ENCODE peak calls at places on chromosomes 12 and 14, in ten cellular contexts. One of them, this sample, is unnamed.

GRCh38 chr12:67720383-67720856 is 71.9 kb downstream of the DYRK2 start:
- DNase-seq in activated CD4-positive, CD25-positive, alpha-beta regulatory T cell: no peak
- DNase-seq in cardiac septum: no peak
- DNase-seq in pons: peak
- DNase-seq in omental fat pad: no peak
- DNase-seq in BJ: peak
- DNase-seq in Caki2: peak
- DNase-seq in central memory CD8-positive, alpha-beta T cell: no peak
- DNase-seq in SK-N-SH: peak
- DNase-seq in right atrium auricular region: peak
- DNase-seq in this sample: peak

GRCh38 chr12:67477682-67478265 is 170.8 kb upstream of the DYRK2 start:
- DNase-seq in activated CD4-positive, CD25-positive, alpha-beta regulatory T cell: no peak
- DNase-seq in cardiac septum: no peak
- DNase-seq in pons: no peak
- DNase-seq in omental fat pad: no peak
- DNase-seq in BJ: no peak
- DNase-seq in Caki2: no peak
- DNase-seq in central memory CD8-positive, alpha-beta T cell: no peak
- DNase-seq in SK-N-SH: no peak
- DNase-seq in right atrium auricular region: no peak
- DNase-seq in this sample: peak

GRCh38 chr14:81231540-81231939 is 10.8 kb upstream of the GTF2A1 start:
- DNase-seq in activated CD4-positive, CD25-positive, alpha-beta regulatory T cell: no peak
- DNase-seq in cardiac septum: no peak
- DNase-seq in pons: no peak
- DNase-seq in omental fat pad: no peak
- DNase-seq in BJ: no peak
- DNase-seq in Caki2: no peak
- DNase-seq in central memory CD8-positive, alpha-beta T cell: no peak
- DNase-seq in SK-N-SH: no peak
- DNase-seq in right atrium auricular region: no peak
- DNase-seq in this sample: no peak

GRCh38 chr14:49405291-49405690 is 180.9 kb downstream of the RPS29 start:
- DNase-seq in activated CD4-positive, CD25-positive, alpha-beta regulatory T cell: no peak
- DNase-seq in cardiac septum: no peak
- DNase-seq in pons: no peak
- DNase-seq in omental fat pad: no peak
- DNase-seq in BJ: peak
- DNase-seq in Caki2: no peak
- DNase-seq in central memory CD8-positive, alpha-beta T cell: no peak
- DNase-seq in SK-N-SH: no peak
- DNase-seq in right atrium auricular region: no peak
- DNase-seq in this sample: no peak

GRCh38 chr14:97177016-97177415 is 379.8 kb downstream of the VRK1 start:
- DNase-seq in activated CD4-positive, CD25-positive, alpha-beta regulatory T cell: peak
- DNase-seq in cardiac septum: no peak
- DNase-seq in pons: no peak
- DNase-seq in omental fat pad: no peak
- DNase-seq in BJ: no peak
- DNase-seq in Caki2: no peak
- DNase-seq in central memory CD8-positive, alpha-beta T cell: no peak
- DNase-seq in SK-N-SH: peak
- DNase-seq in right atrium auricular region: no peak
- DNase-seq in this sample: peak

GRCh38 chr12:113056631-113057488 is at the start of gene DTX1:
- DNase-seq in activated CD4-positive, CD25-positive, alpha-beta regulatory T cell: peak
- DNase-seq in cardiac septum: no peak
- DNase-seq in pons: no peak
- DNase-seq in omental fat pad: no peak
- DNase-seq in BJ: no peak
- DNase-seq in Caki2: no peak
- DNase-seq in central memory CD8-positive, alpha-beta T cell: no peak
- DNase-seq in SK-N-SH: peak
- DNase-seq in right atrium auricular region: no peak
- DNase-seq in this sample: no peak

GRCh38 chr14:24735984-24736630 is 102.1 kb upstream of the GZMB start:
- DNase-seq in activated CD4-positive, CD25-positive, alpha-beta regulatory T cell: no peak
- DNase-seq in cardiac septum: no peak
- DNase-seq in pons: peak
- DNase-seq in omental fat pad: no peak
- DNase-seq in BJ: no peak
- DNase-seq in Caki2: no peak
- DNase-seq in central memory CD8-positive, alpha-beta T cell: no peak
- DNase-seq in SK-N-SH: no peak
- DNase-seq in right atrium auricular region: no peak
- DNase-seq in this sample: no peak

GRCh38 chr14:92397140-92397815 is 74.3 kb downstream of the SLC24A4 start:
- DNase-seq in activated CD4-positive, CD25-positive, alpha-beta regulatory T cell: no peak
- DNase-seq in cardiac septum: no peak
- DNase-seq in pons: no peak
- DNase-seq in omental fat pad: no peak
- DNase-seq in BJ: no peak
- DNase-seq in Caki2: peak
- DNase-seq in central memory CD8-positive, alpha-beta T cell: no peak
- DNase-seq in SK-N-SH: no peak
- DNase-seq in right atrium auricular region: no peak
- DNase-seq in this sample: peak

GRCh38 chr12:10571141-10571540 is 42.3 kb downstream of the MAGOHB start:
- DNase-seq in activated CD4-positive, CD25-positive, alpha-beta regulatory T cell: no peak
- DNase-seq in cardiac septum: no peak
- DNase-seq in pons: no peak
- DNase-seq in omental fat pad: no peak
- DNase-seq in BJ: no peak
- DNase-seq in Caki2: no peak
- DNase-seq in central memory CD8-positive, alpha-beta T cell: no peak
- DNase-seq in SK-N-SH: no peak
- DNase-seq in right atrium auricular region: no peak
- DNase-seq in this sample: no peak

GRCh38 chr12:69555461-69555860 is 29.8 kb upstream of the CCT2 start:
- DNase-seq in activated CD4-positive, CD25-positive, alpha-beta regulatory T cell: no peak
- DNase-seq in cardiac septum: no peak
- DNase-seq in pons: no peak
- DNase-seq in omental fat pad: no peak
- DNase-seq in BJ: peak
- DNase-seq in Caki2: no peak
- DNase-seq in central memory CD8-positive, alpha-beta T cell: no peak
- DNase-seq in SK-N-SH: no peak
- DNase-seq in right atrium auricular region: no peak
- DNase-seq in this sample: no peak

GRCh38 chr12:29187756-29188155 is 38.7 kb downstream of the FAR2 start:
- DNase-seq in activated CD4-positive, CD25-positive, alpha-beta regulatory T cell: no peak
- DNase-seq in cardiac septum: no peak
- DNase-seq in pons: no peak
- DNase-seq in omental fat pad: no peak
- DNase-seq in BJ: no peak
- DNase-seq in Caki2: no peak
- DNase-seq in central memory CD8-positive, alpha-beta T cell: no peak
- DNase-seq in SK-N-SH: no peak
- DNase-seq in right atrium auricular region: no peak
- DNase-seq in this sample: no peak

GRCh38 chr12:57103856-57104255 is 7.3 kb downstream of the STAT6 start:
- DNase-seq in activated CD4-positive, CD25-positive, alpha-beta regulatory T cell: no peak
- DNase-seq in cardiac septum: peak
- DNase-seq in pons: no peak
- DNase-seq in omental fat pad: no peak
- DNase-seq in BJ: no peak
- DNase-seq in Caki2: no peak
- DNase-seq in central memory CD8-positive, alpha-beta T cell: no peak
- DNase-seq in SK-N-SH: no peak
- DNase-seq in right atrium auricular region: no peak
- DNase-seq in this sample: no peak

GRCh38 chr14:80390911-80391310 is 179.6 kb upstream of the DIO2 start:
- DNase-seq in activated CD4-positive, CD25-positive, alpha-beta regulatory T cell: no peak
- DNase-seq in cardiac septum: no peak
- DNase-seq in pons: no peak
- DNase-seq in omental fat pad: no peak
- DNase-seq in BJ: no peak
- DNase-seq in Caki2: peak
- DNase-seq in central memory CD8-positive, alpha-beta T cell: no peak
- DNase-seq in SK-N-SH: no peak
- DNase-seq in right atrium auricular region: no peak
- DNase-seq in this sample: no peak

GRCh38 chr14:90643982-90644510 is 172.2 kb downstream of the TTC7B start:
- DNase-seq in activated CD4-positive, CD25-positive, alpha-beta regulatory T cell: no peak
- DNase-seq in cardiac septum: no peak
- DNase-seq in pons: no peak
- DNase-seq in omental fat pad: no peak
- DNase-seq in BJ: no peak
- DNase-seq in Caki2: no peak
- DNase-seq in central memory CD8-positive, alpha-beta T cell: no peak
- DNase-seq in SK-N-SH: no peak
- DNase-seq in right atrium auricular region: no peak
- DNase-seq in this sample: no peak

GRCh38 chr12:67364228-67364627 is 95.1 kb downstream of the CAND1 start:
- DNase-seq in activated CD4-positive, CD25-positive, alpha-beta regulatory T cell: no peak
- DNase-seq in cardiac septum: no peak
- DNase-seq in pons: no peak
- DNase-seq in omental fat pad: no peak
- DNase-seq in BJ: no peak
- DNase-seq in Caki2: no peak
- DNase-seq in central memory CD8-positive, alpha-beta T cell: no peak
- DNase-seq in SK-N-SH: no peak
- DNase-seq in right atrium auricular region: no peak
- DNase-seq in this sample: peak

GRCh38 chr12:49824886-49825285 is 3.3 kb downstream of the NCKAP5L start:
- DNase-seq in activated CD4-positive, CD25-positive, alpha-beta regulatory T cell: no peak
- DNase-seq in cardiac septum: no peak
- DNase-seq in pons: peak
- DNase-seq in omental fat pad: no peak
- DNase-seq in BJ: no peak
- DNase-seq in Caki2: no peak
- DNase-seq in central memory CD8-positive, alpha-beta T cell: no peak
- DNase-seq in SK-N-SH: no peak
- DNase-seq in right atrium auricular region: peak
- DNase-seq in this sample: no peak

GRCh38 chr14:94805726-94806288 is 35.9 kb upstream of the GSC start:
- DNase-seq in activated CD4-positive, CD25-positive, alpha-beta regulatory T cell: no peak
- DNase-seq in cardiac septum: no peak
- DNase-seq in pons: no peak
- DNase-seq in omental fat pad: no peak
- DNase-seq in BJ: no peak
- DNase-seq in Caki2: no peak
- DNase-seq in central memory CD8-positive, alpha-beta T cell: no peak
- DNase-seq in SK-N-SH: no peak
- DNase-seq in right atrium auricular region: no peak
- DNase-seq in this sample: no peak

GRCh38 chr12:8590842-8591545 is 21.7 kb downstream of the AICDA start:
- DNase-seq in activated CD4-positive, CD25-positive, alpha-beta regulatory T cell: no peak
- DNase-seq in cardiac septum: no peak
- DNase-seq in pons: no peak
- DNase-seq in omental fat pad: no peak
- DNase-seq in BJ: no peak
- DNase-seq in Caki2: no peak
- DNase-seq in central memory CD8-positive, alpha-beta T cell: no peak
- DNase-seq in SK-N-SH: no peak
- DNase-seq in right atrium auricular region: no peak
- DNase-seq in this sample: no peak

GRCh38 chr12:57203201-57203600 is 13.4 kb upstream of the NXPH4 start:
- DNase-seq in activated CD4-positive, CD25-positive, alpha-beta regulatory T cell: no peak
- DNase-seq in cardiac septum: no peak
- DNase-seq in pons: no peak
- DNase-seq in omental fat pad: no peak
- DNase-seq in BJ: no peak
- DNase-seq in Caki2: no peak
- DNase-seq in central memory CD8-positive, alpha-beta T cell: no peak
- DNase-seq in SK-N-SH: no peak
- DNase-seq in right atrium auricular region: no peak
- DNase-seq in this sample: no peak

GRCh38 chr12:124916370-124917134 is 2.1 kb upstream of the UBC start:
- DNase-seq in activated CD4-positive, CD25-positive, alpha-beta regulatory T cell: no peak
- DNase-seq in cardiac septum: peak
- DNase-seq in pons: peak
- DNase-seq in omental fat pad: no peak
- DNase-seq in BJ: peak
- DNase-seq in Caki2: peak
- DNase-seq in central memory CD8-positive, alpha-beta T cell: no peak
- DNase-seq in SK-N-SH: no peak
- DNase-seq in right atrium auricular region: peak
- DNase-seq in this sample: no peak

GRCh38 chr14:67429651-67430205 is 17.8 kb upstream of the PLEK2 start:
- DNase-seq in activated CD4-positive, CD25-positive, alpha-beta regulatory T cell: no peak
- DNase-seq in cardiac septum: no peak
- DNase-seq in pons: no peak
- DNase-seq in omental fat pad: no peak
- DNase-seq in BJ: peak
- DNase-seq in Caki2: no peak
- DNase-seq in central memory CD8-positive, alpha-beta T cell: no peak
- DNase-seq in SK-N-SH: no peak
- DNase-seq in right atrium auricular region: no peak
- DNase-seq in this sample: peak

GRCh38 chr12:109716092-109716479 is 2.5 kb downstream of the FAM222A start:
- DNase-seq in activated CD4-positive, CD25-positive, alpha-beta regulatory T cell: no peak
- DNase-seq in cardiac septum: no peak
- DNase-seq in pons: no peak
- DNase-seq in omental fat pad: no peak
- DNase-seq in BJ: no peak
- DNase-seq in Caki2: no peak
- DNase-seq in central memory CD8-positive, alpha-beta T cell: no peak
- DNase-seq in SK-N-SH: no peak
- DNase-seq in right atrium auricular region: no peak
- DNase-seq in this sample: peak

GRCh38 chr12:73506611-73507010 is 1031.0 kb upstream of the ATXN7L3B start:
- DNase-seq in activated CD4-positive, CD25-positive, alpha-beta regulatory T cell: no peak
- DNase-seq in cardiac septum: no peak
- DNase-seq in pons: no peak
- DNase-seq in omental fat pad: no peak
- DNase-seq in BJ: no peak
- DNase-seq in Caki2: no peak
- DNase-seq in central memory CD8-positive, alpha-beta T cell: no peak
- DNase-seq in SK-N-SH: no peak
- DNase-seq in right atrium auricular region: no peak
- DNase-seq in this sample: no peak

GRCh38 chr12:25242981-25243764 is 7.6 kb downstream of the KRAS start:
- DNase-seq in activated CD4-positive, CD25-positive, alpha-beta regulatory T cell: no peak
- DNase-seq in cardiac septum: no peak
- DNase-seq in pons: no peak
- DNase-seq in omental fat pad: no peak
- DNase-seq in BJ: no peak
- DNase-seq in Caki2: no peak
- DNase-seq in central memory CD8-positive, alpha-beta T cell: no peak
- DNase-seq in SK-N-SH: no peak
- DNase-seq in right atrium auricular region: no peak
- DNase-seq in this sample: no peak

GRCh38 chr12:2679816-2680675 is 114.7 kb upstream of the FKBP4 start:
- DNase-seq in activated CD4-positive, CD25-positive, alpha-beta regulatory T cell: no peak
- DNase-seq in cardiac septum: no peak
- DNase-seq in pons: no peak
- DNase-seq in omental fat pad: no peak
- DNase-seq in BJ: no peak
- DNase-seq in Caki2: peak
- DNase-seq in central memory CD8-positive, alpha-beta T cell: no peak
- DNase-seq in SK-N-SH: no peak
- DNase-seq in right atrium auricular region: peak
- DNase-seq in this sample: no peak

GRCh38 chr12:19140381-19141236 is 11.1 kb downstream of the PLEKHA5 start:
- DNase-seq in activated CD4-positive, CD25-positive, alpha-beta regulatory T cell: no peak
- DNase-seq in cardiac septum: no peak
- DNase-seq in pons: no peak
- DNase-seq in omental fat pad: no peak
- DNase-seq in BJ: no peak
- DNase-seq in Caki2: peak
- DNase-seq in central memory CD8-positive, alpha-beta T cell: no peak
- DNase-seq in SK-N-SH: no peak
- DNase-seq in right atrium auricular region: no peak
- DNase-seq in this sample: no peak

GRCh38 chr12:17361224-17361623 is 728.8 kb downstream of the RERGL start:
- DNase-seq in activated CD4-positive, CD25-positive, alpha-beta regulatory T cell: no peak
- DNase-seq in cardiac septum: no peak
- DNase-seq in pons: no peak
- DNase-seq in omental fat pad: no peak
- DNase-seq in BJ: no peak
- DNase-seq in Caki2: no peak
- DNase-seq in central memory CD8-positive, alpha-beta T cell: no peak
- DNase-seq in SK-N-SH: no peak
- DNase-seq in right atrium auricular region: no peak
- DNase-seq in this sample: no peak

GRCh38 chr12:97142737-97143450 is 235.8 kb downstream of the NEDD1 start:
- DNase-seq in activated CD4-positive, CD25-positive, alpha-beta regulatory T cell: no peak
- DNase-seq in cardiac septum: no peak
- DNase-seq in pons: peak
- DNase-seq in omental fat pad: no peak
- DNase-seq in BJ: no peak
- DNase-seq in Caki2: no peak
- DNase-seq in central memory CD8-positive, alpha-beta T cell: no peak
- DNase-seq in SK-N-SH: no peak
- DNase-seq in right atrium auricular region: no peak
- DNase-seq in this sample: peak